ENCODE peak calls at places on chromosomes 12 and 14, in five cellular contexts. C, V, A, E and H are unnamed samples.

GRCh38 chr12:64229240-64229639 is 7.1 kb upstream of the KICS2 start:
- DNase-seq in C (no peak), V (no peak), A (no peak), E (no peak), H (no peak)

GRCh38 chr12:85367886-85368385 is 87.9 kb downstream of the ALX1 start:
- DNase-seq in C (no peak), V (no peak), A (no peak), E (no peak), H (no peak)

GRCh38 chr12:14216405-14217294 is 148.8 kb upstream of the ATF7IP start:
- DNase-seq in C (no peak), V (no peak), A (no peak), E (no peak), H (no peak)

GRCh38 chr12:40168001-40168400 is 56.8 kb upstream of the LRRK2 start:
- DNase-seq in C (no peak), V (no peak), A (no peak), E (no peak), H (no peak)

GRCh38 chr12:45407188-45407850 is 191.4 kb downstream of the ANO6 start:
- DNase-seq in C (no peak), V (no peak), A (no peak), E (peak; percentile 49), H (no peak)

GRCh38 chr12:76878045-76878898 is 547 bp downstream of the CSRP2 start:
- DNase-seq in C (peak; percentile 48), V (peak; percentile 48), A (peak; percentile 37), E (no peak), H (peak; percentile 72)

GRCh38 chr12:75702477-75703093 is 191.2 kb upstream of the KRR1 start:
- DNase-seq in C (no peak), V (no peak), A (no peak), E (no peak), H (no peak)

GRCh38 chr12:124024263-124024678 is 51.3 kb downstream of the ZNF664 start:
- DNase-seq in C (no peak), V (no peak), A (no peak), E (no peak), H (no peak)

GRCh38 chr12:40727774-40728483 is 35.7 kb downstream of the CNTN1 start:
- DNase-seq in C (no peak), V (no peak), A (no peak), E (no peak), H (no peak)

GRCh38 chr12:76698316-76698715 is 65.6 kb upstream of the ZDHHC17 start:
- DNase-seq in C (no peak), V (no peak), A (no peak), E (no peak), H (no peak)

GRCh38 chr12:57893460-57894353 is 47.2 kb upstream of the CTDSP2 start:
- DNase-seq in C (peak; percentile 46), V (no peak), A (peak; percentile 84), E (peak; percentile 78), H (peak; percentile 85)
- TF ChIP-seq CTCF in C (no peak), V (no peak), A (no peak), E (no peak), H (peak; percentile 29)

GRCh38 chr14:79476552-79476951 is 734.8 kb downstream of the DIO2 start:
- DNase-seq in C (no peak), V (no peak), A (no peak), E (no peak), H (no peak)
- TF ChIP-seq CTCF in C (no peak), V (no peak), A (no peak), E (no peak), H (no peak)

GRCh38 chr12:58931518-58931917 is 11.2 kb upstream of the LRIG3 start:
- DNase-seq in C (no peak), V (no peak), A (no peak), E (no peak), H (no peak)
- TF ChIP-seq CTCF in C (no peak), V (no peak), A (no peak), E (no peak), H (peak; percentile 14)

DNA sequence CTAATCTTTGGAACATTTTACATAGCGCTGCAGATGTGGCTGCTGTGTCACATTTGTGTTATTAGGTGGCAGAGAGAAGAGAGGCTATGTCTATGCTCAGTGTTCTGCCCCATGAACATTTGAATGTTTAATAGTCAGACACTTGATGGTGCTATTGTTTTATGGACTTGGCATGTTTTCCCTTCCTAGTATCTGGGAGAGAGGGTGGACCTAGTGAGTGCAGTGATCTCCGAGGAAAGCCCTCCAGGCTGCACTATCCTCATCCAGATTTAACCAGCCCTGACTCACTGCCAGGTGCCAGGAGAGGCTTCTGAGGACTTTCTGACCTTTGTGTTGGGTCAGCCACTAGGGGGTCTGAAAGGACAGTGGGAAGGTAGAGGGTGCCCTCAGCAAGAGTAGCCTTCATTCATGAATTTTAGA is 24.3 kb downstream of the ZFC3H1 start:
- DNase-seq in C (peak; percentile 13), V (no peak), A (no peak), E (no peak), H (no peak)
- TF ChIP-seq CTCF in C (no peak), V (peak; percentile 26), A (no peak), E (no peak), H (no peak)